ENCODE peak calls at places on chromosomes 12 and 14, in seven cellular contexts. One of them, this sample, is unnamed. For H3K36me3, the result is how much of the 10 kb centered on the place peaks cover.

GRCh38 chr12:101616027-101616494 is 21.3 kb downstream of the MYBPC1 start:
- DNase-seq in naive thymus-derived CD4-positive, alpha-beta T cell: no peak
- DNase-seq in MM.1S: no peak
- DNase-seq in neural progenitor cell: no peak
- DNase-seq in hepatocyte: peak
- DNase-seq in heart left ventricle: no peak
- DNase-seq in stomach: no peak
- DNase-seq in this sample: peak

GRCh38 chr12:8544295-8544694 is 3.6 kb upstream of the CLEC4E start:
- DNase-seq in naive thymus-derived CD4-positive, alpha-beta T cell: peak
- DNase-seq in MM.1S: peak
- DNase-seq in neural progenitor cell: peak
- DNase-seq in hepatocyte: peak
- DNase-seq in heart left ventricle: peak
- DNase-seq in stomach: peak
- DNase-seq in this sample: peak

GRCh38 chr14:34465069-34465859 is 3.2 kb upstream of the SPTSSA start:
- DNase-seq in naive thymus-derived CD4-positive, alpha-beta T cell: no peak
- DNase-seq in MM.1S: peak
- DNase-seq in neural progenitor cell: peak
- DNase-seq in hepatocyte: peak
- DNase-seq in heart left ventricle: no peak
- DNase-seq in stomach: no peak
- DNase-seq in this sample: peak

GRCh38 chr12:128795530-128796361 is 28.0 kb downstream of the SLC15A4 start:
- DNase-seq in naive thymus-derived CD4-positive, alpha-beta T cell: no peak
- DNase-seq in MM.1S: no peak
- DNase-seq in neural progenitor cell: no peak
- DNase-seq in hepatocyte: no peak
- DNase-seq in heart left ventricle: no peak
- DNase-seq in stomach: no peak
- DNase-seq in this sample: no peak

GRCh38 chr12:76530531-76530930 is 29.0 kb downstream of the OSBPL8 start:
- DNase-seq in naive thymus-derived CD4-positive, alpha-beta T cell: no peak
- DNase-seq in MM.1S: no peak
- DNase-seq in neural progenitor cell: no peak
- DNase-seq in hepatocyte: peak
- DNase-seq in heart left ventricle: no peak
- DNase-seq in stomach: no peak
- DNase-seq in this sample: no peak

GRCh38 chr12:116142936-116143882 is 134.3 kb downstream of the MED13L start:
- DNase-seq in naive thymus-derived CD4-positive, alpha-beta T cell: no peak
- DNase-seq in MM.1S: no peak
- DNase-seq in neural progenitor cell: no peak
- DNase-seq in hepatocyte: no peak
- DNase-seq in heart left ventricle: no peak
- DNase-seq in stomach: no peak
- DNase-seq in this sample: no peak

GRCh38 chr12:46921754-46922113 is 95.9 kb upstream of the SLC38A4 start:
- DNase-seq in naive thymus-derived CD4-positive, alpha-beta T cell: no peak
- DNase-seq in MM.1S: no peak
- DNase-seq in neural progenitor cell: no peak
- DNase-seq in hepatocyte: peak
- DNase-seq in heart left ventricle: no peak
- DNase-seq in stomach: no peak
- DNase-seq in this sample: no peak

GRCh38 chr12:47034661-47035060 is 44.8 kb upstream of the PCED1B start:
- DNase-seq in naive thymus-derived CD4-positive, alpha-beta T cell: no peak
- DNase-seq in MM.1S: no peak
- DNase-seq in neural progenitor cell: no peak
- DNase-seq in hepatocyte: no peak
- DNase-seq in heart left ventricle: no peak
- DNase-seq in stomach: no peak
- DNase-seq in this sample: no peak

GRCh38 chr14:75831971-75832370 is 149.8 kb downstream of the TGFB3 start:
- DNase-seq in naive thymus-derived CD4-positive, alpha-beta T cell: no peak
- DNase-seq in MM.1S: no peak
- DNase-seq in neural progenitor cell: no peak
- DNase-seq in hepatocyte: peak
- DNase-seq in heart left ventricle: no peak
- DNase-seq in stomach: peak
- DNase-seq in this sample: peak

GRCh38 chr12:94172031-94172430 is 23.7 kb downstream of the PLXNC1 start:
- DNase-seq in naive thymus-derived CD4-positive, alpha-beta T cell: no peak
- DNase-seq in MM.1S: peak
- DNase-seq in neural progenitor cell: peak
- DNase-seq in hepatocyte: no peak
- DNase-seq in heart left ventricle: no peak
- DNase-seq in stomach: no peak
- DNase-seq in this sample: no peak

GRCh38 chr12:29329411-29329810 is 51.6 kb downstream of the ERGIC2 start:
- DNase-seq in naive thymus-derived CD4-positive, alpha-beta T cell: no peak
- DNase-seq in MM.1S: no peak
- DNase-seq in neural progenitor cell: no peak
- DNase-seq in hepatocyte: no peak
- DNase-seq in heart left ventricle: no peak
- DNase-seq in stomach: no peak
- DNase-seq in this sample: no peak

GRCh38 chr14:75247286-75247922 is 31.2 kb upstream of the FOS start:
- DNase-seq in naive thymus-derived CD4-positive, alpha-beta T cell: peak
- DNase-seq in MM.1S: peak
- DNase-seq in neural progenitor cell: no peak
- DNase-seq in hepatocyte: no peak
- DNase-seq in heart left ventricle: no peak
- DNase-seq in stomach: no peak
- DNase-seq in this sample: no peak

GRCh38 chr12:45839917-45840316 is 110.4 kb downstream of the ARID2 start:
- DNase-seq in naive thymus-derived CD4-positive, alpha-beta T cell: no peak
- DNase-seq in MM.1S: no peak
- DNase-seq in neural progenitor cell: no peak
- DNase-seq in hepatocyte: no peak
- DNase-seq in heart left ventricle: no peak
- DNase-seq in stomach: no peak
- DNase-seq in this sample: no peak
- H3K36me3 ChIP-seq in naive thymus-derived CD4-positive, alpha-beta T cell: under half
- H3K36me3 ChIP-seq in MM.1S: under half
- H3K36me3 ChIP-seq in neural progenitor cell: under half
- H3K36me3 ChIP-seq in hepatocyte: under half
- H3K36me3 ChIP-seq in heart left ventricle: under half
- H3K36me3 ChIP-seq in stomach: half or more
- H3K36me3 ChIP-seq in this sample: under half

DNA sequence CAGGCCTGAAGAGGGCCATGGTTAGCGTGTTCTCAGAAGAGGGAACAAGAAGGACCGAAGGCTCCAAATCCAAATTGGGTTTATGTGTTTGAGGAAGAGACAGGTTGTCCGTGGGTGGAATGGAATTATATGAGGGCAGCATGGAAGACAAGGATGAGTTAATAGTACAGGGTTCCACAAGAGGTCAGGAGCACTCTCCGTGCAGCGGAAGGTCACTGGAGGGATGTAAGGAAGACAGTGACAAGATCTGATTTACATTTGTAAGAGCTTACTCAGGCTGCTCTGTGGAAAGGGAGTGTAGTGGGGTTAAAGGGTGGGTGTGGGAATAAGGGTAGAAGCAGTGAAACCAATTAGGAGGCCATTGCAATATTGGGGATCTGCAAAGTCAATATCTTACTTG is 97.0 kb downstream of the TPH2 start:
- DNase-seq in naive thymus-derived CD4-positive, alpha-beta T cell: no peak
- DNase-seq in MM.1S: no peak
- DNase-seq in neural progenitor cell: peak
- DNase-seq in hepatocyte: no peak
- DNase-seq in heart left ventricle: no peak
- DNase-seq in stomach: no peak
- DNase-seq in this sample: no peak
- H3K4me3 ChIP-seq in naive thymus-derived CD4-positive, alpha-beta T cell: no peak
- H3K4me3 ChIP-seq in MM.1S: no peak
- H3K4me3 ChIP-seq in neural progenitor cell: no peak
- H3K4me3 ChIP-seq in hepatocyte: no peak
- H3K4me3 ChIP-seq in heart left ventricle: no peak
- H3K4me3 ChIP-seq in stomach: no peak
- H3K4me3 ChIP-seq in this sample: no peak

GRCh38 chr12:2825133-2825532 is 9.7 kb downstream of the NRIP2 start:
- DNase-seq in naive thymus-derived CD4-positive, alpha-beta T cell: no peak
- DNase-seq in MM.1S: no peak
- DNase-seq in neural progenitor cell: peak
- DNase-seq in hepatocyte: no peak
- DNase-seq in heart left ventricle: no peak
- DNase-seq in stomach: no peak
- DNase-seq in this sample: no peak
- H3K36me3 ChIP-seq in naive thymus-derived CD4-positive, alpha-beta T cell: half or more
- H3K36me3 ChIP-seq in MM.1S: under half
- H3K36me3 ChIP-seq in neural progenitor cell: under half
- H3K36me3 ChIP-seq in hepatocyte: under half
- H3K36me3 ChIP-seq in heart left ventricle: half or more
- H3K36me3 ChIP-seq in stomach: half or more
- H3K36me3 ChIP-seq in this sample: under half

DNA sequence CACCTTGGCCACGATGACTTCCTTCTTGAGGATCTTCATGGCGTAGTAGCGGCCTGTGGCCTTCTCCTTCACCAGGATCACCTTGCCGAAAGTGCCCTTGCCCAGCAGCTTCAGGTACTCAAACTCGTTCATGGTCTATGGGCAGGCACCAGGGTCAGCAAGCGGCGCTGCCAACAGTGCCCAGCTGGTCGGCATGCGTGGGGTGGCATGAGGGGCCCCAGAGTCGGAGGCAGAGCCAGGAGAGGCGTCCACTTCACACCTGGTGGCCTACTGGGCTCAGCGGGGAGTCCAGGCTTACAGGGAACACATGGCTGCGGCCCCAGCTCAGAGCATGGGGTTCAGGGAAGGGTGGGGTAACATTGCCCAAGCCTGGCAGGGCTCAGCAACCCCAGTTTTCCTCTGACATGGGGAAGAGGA is 20.5 kb downstream of the AKT1 start:
- DNase-seq in naive thymus-derived CD4-positive, alpha-beta T cell: no peak
- DNase-seq in MM.1S: no peak
- DNase-seq in neural progenitor cell: no peak
- DNase-seq in hepatocyte: no peak
- DNase-seq in heart left ventricle: no peak
- DNase-seq in stomach: no peak
- DNase-seq in this sample: no peak
- H3K4me3 ChIP-seq in naive thymus-derived CD4-positive, alpha-beta T cell: no peak
- H3K4me3 ChIP-seq in MM.1S: no peak
- H3K4me3 ChIP-seq in neural progenitor cell: no peak
- H3K4me3 ChIP-seq in hepatocyte: no peak
- H3K4me3 ChIP-seq in heart left ventricle: no peak
- H3K4me3 ChIP-seq in stomach: no peak
- H3K4me3 ChIP-seq in this sample: no peak

This sample was measured in colonic mucosa.